ENCODE peak calls at places on chromosome 16, in six cellular contexts. One of them, this sample, is unnamed.

GRCh38 chr16:21952793-21953540 is at the start of gene UQCRC2:
- DNase-seq in HCT116: peak
- DNase-seq in upper lobe of left lung: peak
- DNase-seq in vagina: peak
- DNase-seq in breast epithelium: peak
- DNase-seq in GM23338: peak
- DNase-seq in this sample: peak

GRCh38 chr16:81823111-81823510 is 44.0 kb downstream of the PLCG2 start:
- DNase-seq in HCT116: no peak
- DNase-seq in breast epithelium: peak
- DNase-seq in upper lobe of left lung: no peak
- DNase-seq in vagina: no peak
- DNase-seq in GM23338: no peak
- DNase-seq in this sample: no peak

GRCh38 chr16:55672471-55672870 is 16.7 kb downstream of the SLC6A2 start:
- DNase-seq in upper lobe of left lung: no peak
- DNase-seq in HCT116: no peak
- DNase-seq in GM23338: no peak
- DNase-seq in vagina: no peak
- DNase-seq in breast epithelium: no peak
- DNase-seq in this sample: no peak

GRCh38 chr16:77594798-77595625 is 127.3 kb upstream of the NUDT7 start:
- DNase-seq in breast epithelium: no peak
- DNase-seq in GM23338: no peak
- DNase-seq in upper lobe of left lung: no peak
- DNase-seq in HCT116: no peak
- DNase-seq in vagina: no peak
- DNase-seq in this sample: no peak

GRCh38 chr16:48393843-48394703 is 8.9 kb upstream of the SIAH1 start:
- DNase-seq in breast epithelium: no peak
- DNase-seq in HCT116: no peak
- DNase-seq in vagina: peak
- DNase-seq in upper lobe of left lung: no peak
- DNase-seq in GM23338: no peak
- DNase-seq in this sample: peak

GRCh38 chr16:72840591-72841381 is 207.1 kb downstream of the ZFHX3 start:
- DNase-seq in GM23338: no peak
- DNase-seq in upper lobe of left lung: no peak
- DNase-seq in HCT116: no peak
- DNase-seq in breast epithelium: no peak
- DNase-seq in vagina: no peak
- DNase-seq in this sample: no peak

GRCh38 chr16:23999663-24000062 is 163.9 kb downstream of the PRKCB start:
- DNase-seq in upper lobe of left lung: no peak
- DNase-seq in HCT116: no peak
- DNase-seq in GM23338: no peak
- DNase-seq in vagina: no peak
- DNase-seq in breast epithelium: no peak
- DNase-seq in this sample: no peak

GRCh38 chr16:85564277-85565051 is 48.7 kb upstream of the GSE1 start:
- DNase-seq in upper lobe of left lung: no peak
- DNase-seq in breast epithelium: no peak
- DNase-seq in HCT116: no peak
- DNase-seq in GM23338: no peak
- DNase-seq in vagina: no peak
- DNase-seq in this sample: no peak

GRCh38 chr16:80948886-80949502 is 57.7 kb downstream of the CMC2 start:
- DNase-seq in vagina: no peak
- DNase-seq in breast epithelium: no peak
- DNase-seq in GM23338: peak
- DNase-seq in HCT116: peak
- DNase-seq in upper lobe of left lung: no peak
- DNase-seq in this sample: no peak

GRCh38 chr16:57804111-57804837 is 2.0 kb upstream of the KIFC3 start:
- DNase-seq in breast epithelium: no peak
- DNase-seq in GM23338: no peak
- DNase-seq in upper lobe of left lung: no peak
- DNase-seq in vagina: no peak
- DNase-seq in HCT116: no peak
- DNase-seq in this sample: no peak

GRCh38 chr16:57801098-57801855 is 1.0 kb downstream of the KIFC3 start:
- DNase-seq in upper lobe of left lung: no peak
- DNase-seq in vagina: no peak
- DNase-seq in HCT116: no peak
- DNase-seq in GM23338: peak
- DNase-seq in breast epithelium: no peak
- DNase-seq in this sample: no peak

GRCh38 chr16:57803413-57803990 is 1.2 kb upstream of the KIFC3 start:
- DNase-seq in GM23338: peak
- DNase-seq in HCT116: no peak
- DNase-seq in vagina: no peak
- DNase-seq in breast epithelium: no peak
- DNase-seq in upper lobe of left lung: no peak
- DNase-seq in this sample: no peak

GRCh38 chr16:57801856-57802634 is at the start of gene KIFC3:
- DNase-seq in upper lobe of left lung: peak
- DNase-seq in vagina: no peak
- DNase-seq in HCT116: no peak
- DNase-seq in GM23338: peak
- DNase-seq in breast epithelium: no peak
- DNase-seq in this sample: peak

DNA sequence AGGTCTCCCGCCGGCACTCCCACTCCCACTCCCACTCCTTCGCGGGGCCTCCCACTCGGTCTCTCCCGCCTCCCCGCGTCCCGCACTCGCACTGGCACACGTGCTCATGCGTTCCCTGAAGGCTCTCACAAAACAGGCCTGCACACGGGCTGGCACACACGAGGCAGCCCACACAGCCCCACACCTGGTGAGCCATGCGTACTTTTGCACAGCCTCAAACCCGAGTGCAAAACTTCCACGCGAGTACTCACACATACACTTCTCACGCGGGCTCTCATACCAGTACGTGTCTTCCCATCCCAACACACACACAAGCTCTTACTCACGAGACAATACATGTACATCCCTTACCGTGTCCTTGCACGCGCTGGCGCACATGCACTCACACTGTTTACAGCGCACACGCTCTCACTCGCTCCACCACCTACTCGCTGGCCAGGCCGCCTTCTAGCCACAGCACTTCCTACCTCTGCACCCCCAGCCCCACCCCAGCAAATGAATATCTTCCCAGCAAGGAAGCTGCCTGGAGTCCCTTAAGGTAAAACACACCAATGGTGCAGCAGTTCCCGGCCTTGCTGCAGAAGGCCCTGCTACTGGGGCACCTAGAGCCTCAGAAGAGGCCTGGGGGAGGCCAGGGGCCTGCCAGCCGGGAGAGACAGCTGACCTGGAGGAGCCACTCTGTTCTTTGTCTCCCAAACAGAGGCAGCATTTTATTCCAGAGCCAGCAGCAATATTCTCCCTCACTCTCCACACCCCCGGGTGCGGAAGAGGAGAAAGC is 533 bp upstream of the KIFC3 start:
- DNase-seq in GM23338: peak
- DNase-seq in HCT116: no peak
- DNase-seq in vagina: no peak
- DNase-seq in upper lobe of left lung: no peak
- DNase-seq in breast epithelium: no peak
- DNase-seq in this sample: no peak
- TF ChIP-seq POLR2AphosphoS5 in GM23338: peak
- TF ChIP-seq POLR2AphosphoS5 in HCT116: no peak
- TF ChIP-seq POLR2AphosphoS5 in vagina: peak
- TF ChIP-seq POLR2AphosphoS5 in upper lobe of left lung: peak
- TF ChIP-seq POLR2AphosphoS5 in breast epithelium: no peak
- TF ChIP-seq POLR2AphosphoS5 in this sample: no peak

GRCh38 chr16:66326995-66327513 is 39.4 kb upstream of the CDH5 start:
- DNase-seq in breast epithelium: no peak
- DNase-seq in vagina: no peak
- DNase-seq in GM23338: no peak
- DNase-seq in upper lobe of left lung: peak
- DNase-seq in HCT116: no peak
- DNase-seq in this sample: no peak
- TF ChIP-seq POLR2AphosphoS5 in breast epithelium: no peak
- TF ChIP-seq POLR2AphosphoS5 in vagina: no peak
- TF ChIP-seq POLR2AphosphoS5 in GM23338: no peak
- TF ChIP-seq POLR2AphosphoS5 in upper lobe of left lung: no peak
- TF ChIP-seq POLR2AphosphoS5 in HCT116: no peak
- TF ChIP-seq POLR2AphosphoS5 in this sample: no peak

DNA sequence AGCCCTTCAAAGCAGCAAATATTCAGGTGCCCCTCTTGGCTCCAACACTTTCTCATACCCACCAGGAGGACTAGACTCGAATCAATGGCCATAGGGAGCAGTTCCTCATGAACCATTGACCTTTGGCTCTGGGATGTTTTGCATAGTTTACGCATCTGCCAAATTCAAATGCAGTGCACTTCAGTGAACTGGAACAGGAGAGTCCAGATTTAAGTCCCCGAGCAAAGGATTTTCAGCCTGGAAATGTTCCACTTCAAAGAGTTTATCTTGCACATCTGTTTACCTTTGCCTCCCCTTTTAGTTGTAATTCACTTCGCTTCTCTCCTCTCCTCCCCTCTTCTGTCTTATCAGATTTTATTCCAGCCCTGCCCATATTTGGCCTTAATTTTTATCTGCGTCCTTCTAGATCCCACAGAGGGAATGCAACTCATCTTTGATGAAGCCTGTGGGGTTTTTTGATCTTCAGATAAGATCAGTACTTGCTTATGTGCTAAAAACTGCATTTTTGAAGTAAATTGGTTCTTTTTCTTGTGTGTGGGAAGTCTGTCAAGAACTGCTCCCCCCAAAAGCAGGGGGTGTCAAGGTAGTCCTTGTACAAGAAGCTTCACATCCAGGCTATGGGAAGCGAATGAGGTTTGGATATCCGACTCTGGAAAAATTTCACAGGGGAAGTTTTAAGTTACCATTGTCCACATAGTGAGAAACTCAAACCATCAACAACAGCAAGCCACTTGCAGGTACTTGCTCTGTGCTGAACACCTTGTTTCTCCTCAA is 281.6 kb downstream of the RBFOX1 start:
- DNase-seq in breast epithelium: no peak
- DNase-seq in upper lobe of left lung: no peak
- DNase-seq in vagina: no peak
- DNase-seq in HCT116: no peak
- DNase-seq in GM23338: no peak
- DNase-seq in this sample: no peak
- TF ChIP-seq POLR2AphosphoS5 in breast epithelium: no peak
- TF ChIP-seq POLR2AphosphoS5 in upper lobe of left lung: no peak
- TF ChIP-seq POLR2AphosphoS5 in vagina: no peak
- TF ChIP-seq POLR2AphosphoS5 in HCT116: no peak
- TF ChIP-seq POLR2AphosphoS5 in GM23338: no peak
- TF ChIP-seq POLR2AphosphoS5 in this sample: no peak

GRCh38 chr16:96935-97381 is 18.9 kb downstream of the MPG start:
- DNase-seq in breast epithelium: peak
- DNase-seq in vagina: no peak
- DNase-seq in GM23338: peak
- DNase-seq in HCT116: peak
- DNase-seq in upper lobe of left lung: peak
- DNase-seq in this sample: peak
- TF ChIP-seq POLR2AphosphoS5 in breast epithelium: peak
- TF ChIP-seq POLR2AphosphoS5 in vagina: peak
- TF ChIP-seq POLR2AphosphoS5 in GM23338: peak
- TF ChIP-seq POLR2AphosphoS5 in HCT116: peak
- TF ChIP-seq POLR2AphosphoS5 in upper lobe of left lung: peak
- TF ChIP-seq POLR2AphosphoS5 in this sample: peak

DNA sequence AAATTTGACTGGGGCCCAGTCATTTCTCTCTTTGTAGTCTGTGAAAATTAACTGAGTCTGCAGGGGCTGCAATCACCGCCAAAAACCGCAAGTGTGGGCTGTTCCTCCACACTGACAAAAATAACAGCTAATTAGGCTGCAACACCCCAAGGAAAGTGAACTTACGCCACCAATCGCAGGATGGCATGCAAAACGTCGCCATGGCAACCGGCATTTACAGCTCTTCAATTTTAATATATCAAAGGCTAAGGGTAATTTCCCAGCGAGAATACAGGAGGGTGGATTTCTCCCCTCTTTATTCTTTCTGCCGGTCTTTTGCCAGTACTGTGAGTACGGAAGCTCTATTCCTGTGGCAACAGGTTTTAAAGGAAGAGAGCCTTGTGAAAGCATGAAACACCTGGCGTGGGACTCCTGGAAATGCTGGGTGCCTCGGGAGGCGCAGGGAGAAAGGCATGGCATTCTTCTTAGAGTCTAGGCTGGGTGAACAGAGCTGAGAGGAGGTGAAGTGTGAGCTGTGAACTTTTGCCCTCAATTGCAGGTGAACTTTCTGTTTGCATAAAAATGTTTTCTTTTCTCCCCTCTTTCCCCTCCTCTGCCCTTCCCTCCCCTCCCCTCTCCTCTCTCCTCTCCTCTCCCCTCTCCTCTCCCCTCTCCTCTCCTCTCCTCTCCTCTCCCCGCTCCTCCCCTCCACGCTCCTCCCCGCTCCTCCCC is 399.7 kb downstream of the XYLT1 start:
- DNase-seq in breast epithelium: no peak
- DNase-seq in upper lobe of left lung: no peak
- DNase-seq in GM23338: peak
- DNase-seq in vagina: no peak
- DNase-seq in HCT116: no peak
- DNase-seq in this sample: no peak
- TF ChIP-seq POLR2AphosphoS5 in breast epithelium: no peak
- TF ChIP-seq POLR2AphosphoS5 in upper lobe of left lung: no peak
- TF ChIP-seq POLR2AphosphoS5 in GM23338: no peak
- TF ChIP-seq POLR2AphosphoS5 in vagina: no peak
- TF ChIP-seq POLR2AphosphoS5 in HCT116: no peak
- TF ChIP-seq POLR2AphosphoS5 in this sample: no peak